ENCODE peak calls at places on chromosome 1, in ten cellular contexts. One of them, this sample, is unnamed. For H3K9me3, the result is how much of the 10 kb centered on the place peaks cover.

GRCh38 chr1:230322421-230322756 is 103.7 kb downstream of the PGBD5 start:
- DNase-seq in K562: no peak
- DNase-seq in sigmoid colon: no peak
- DNase-seq in spleen: no peak
- DNase-seq in prostate gland: no peak
- DNase-seq in Panc1: no peak
- DNase-seq in breast epithelium: no peak
- DNase-seq in transverse colon: no peak
- DNase-seq in SK-N-SH: no peak
- DNase-seq in H1: no peak
- DNase-seq in this sample: no peak

GRCh38 chr1:24393892-24394291 is 19.7 kb downstream of the STPG1 start:
- DNase-seq in Panc1: no peak
- DNase-seq in K562: no peak
- DNase-seq in sigmoid colon: no peak
- DNase-seq in SK-N-SH: no peak
- DNase-seq in spleen: no peak
- DNase-seq in transverse colon: no peak
- DNase-seq in H1: peak
- DNase-seq in prostate gland: no peak
- DNase-seq in breast epithelium: no peak
- DNase-seq in this sample: no peak

GRCh38 chr1:65421341-65422174 is 1.1 kb downstream of the LEPR start:
- DNase-seq in breast epithelium: no peak
- DNase-seq in K562: no peak
- DNase-seq in prostate gland: no peak
- DNase-seq in SK-N-SH: no peak
- DNase-seq in sigmoid colon: no peak
- DNase-seq in spleen: no peak
- DNase-seq in transverse colon: no peak
- DNase-seq in Panc1: no peak
- DNase-seq in H1: no peak
- DNase-seq in this sample: no peak

GRCh38 chr1:184823080-184823479 is 68.4 kb upstream of the EDEM3 start:
- DNase-seq in K562: no peak
- DNase-seq in sigmoid colon: peak
- DNase-seq in Panc1: no peak
- DNase-seq in H1: no peak
- DNase-seq in transverse colon: no peak
- DNase-seq in spleen: no peak
- DNase-seq in SK-N-SH: no peak
- DNase-seq in breast epithelium: no peak
- DNase-seq in prostate gland: no peak
- DNase-seq in this sample: no peak

GRCh38 chr1:31054349-31054748 is 11.2 kb downstream of the PUM1 start:
- DNase-seq in transverse colon: no peak
- DNase-seq in H1: no peak
- DNase-seq in spleen: no peak
- DNase-seq in K562: no peak
- DNase-seq in breast epithelium: no peak
- DNase-seq in sigmoid colon: no peak
- DNase-seq in SK-N-SH: no peak
- DNase-seq in prostate gland: no peak
- DNase-seq in Panc1: no peak
- DNase-seq in this sample: no peak

GRCh38 chr1:47533176-47534039 is 95.6 kb downstream of the FOXD2 start:
- DNase-seq in Panc1: no peak
- DNase-seq in H1: peak
- DNase-seq in prostate gland: peak
- DNase-seq in K562: peak
- DNase-seq in spleen: no peak
- DNase-seq in breast epithelium: peak
- DNase-seq in transverse colon: peak
- DNase-seq in SK-N-SH: peak
- DNase-seq in sigmoid colon: peak
- DNase-seq in this sample: peak

GRCh38 chr1:228362141-228362883 is 44.3 kb downstream of the TRIM11 start:
- DNase-seq in H1: no peak
- DNase-seq in spleen: peak
- DNase-seq in sigmoid colon: peak
- DNase-seq in Panc1: no peak
- DNase-seq in transverse colon: no peak
- DNase-seq in breast epithelium: no peak
- DNase-seq in SK-N-SH: no peak
- DNase-seq in prostate gland: no peak
- DNase-seq in K562: no peak
- DNase-seq in this sample: no peak

GRCh38 chr1:154342836-154343472 is 17.6 kb downstream of the ATP8B2 start:
- DNase-seq in spleen: peak
- DNase-seq in sigmoid colon: no peak
- DNase-seq in H1: no peak
- DNase-seq in transverse colon: peak
- DNase-seq in prostate gland: no peak
- DNase-seq in Panc1: no peak
- DNase-seq in SK-N-SH: no peak
- DNase-seq in breast epithelium: no peak
- DNase-seq in K562: no peak
- DNase-seq in this sample: peak

GRCh38 chr1:239731079-239731744 is 344.8 kb downstream of the CHRM3 start:
- DNase-seq in sigmoid colon: no peak
- DNase-seq in transverse colon: no peak
- DNase-seq in breast epithelium: no peak
- DNase-seq in H1: no peak
- DNase-seq in K562: no peak
- DNase-seq in spleen: no peak
- DNase-seq in prostate gland: no peak
- DNase-seq in SK-N-SH: no peak
- DNase-seq in Panc1: no peak
- DNase-seq in this sample: no peak

GRCh38 chr1:163959622-163960021 is 599.4 kb upstream of the PBX1 start:
- DNase-seq in sigmoid colon: no peak
- DNase-seq in H1: no peak
- DNase-seq in transverse colon: no peak
- DNase-seq in spleen: no peak
- DNase-seq in SK-N-SH: no peak
- DNase-seq in K562: no peak
- DNase-seq in Panc1: no peak
- DNase-seq in prostate gland: no peak
- DNase-seq in breast epithelium: no peak
- DNase-seq in this sample: no peak

GRCh38 chr1:16122916-16123315 is 33.0 kb downstream of the EPHA2 start:
- DNase-seq in breast epithelium: peak
- DNase-seq in SK-N-SH: no peak
- DNase-seq in H1: no peak
- DNase-seq in sigmoid colon: peak
- DNase-seq in prostate gland: no peak
- DNase-seq in transverse colon: no peak
- DNase-seq in Panc1: no peak
- DNase-seq in K562: no peak
- DNase-seq in spleen: peak
- DNase-seq in this sample: no peak

GRCh38 chr1:58576727-58577675 is at the start of gene TACSTD2:
- DNase-seq in K562: no peak
- DNase-seq in spleen: peak
- DNase-seq in breast epithelium: peak
- DNase-seq in prostate gland: peak
- DNase-seq in transverse colon: peak
- DNase-seq in SK-N-SH: no peak
- DNase-seq in Panc1: no peak
- DNase-seq in sigmoid colon: no peak
- DNase-seq in H1: peak
- DNase-seq in this sample: peak
- H3K4me3 ChIP-seq in K562: no peak
- H3K4me3 ChIP-seq in spleen: peak
- H3K4me3 ChIP-seq in breast epithelium: peak
- H3K4me3 ChIP-seq in prostate gland: peak
- H3K4me3 ChIP-seq in transverse colon: peak
- H3K4me3 ChIP-seq in SK-N-SH: no peak
- H3K4me3 ChIP-seq in Panc1: peak
- H3K4me3 ChIP-seq in sigmoid colon: peak
- H3K4me3 ChIP-seq in H1: peak
- H3K4me3 ChIP-seq in this sample: peak

GRCh38 chr1:55441474-55441873 is 226.3 kb upstream of the USP24 start:
- DNase-seq in transverse colon: no peak
- DNase-seq in K562: no peak
- DNase-seq in prostate gland: no peak
- DNase-seq in sigmoid colon: no peak
- DNase-seq in Panc1: no peak
- DNase-seq in breast epithelium: no peak
- DNase-seq in SK-N-SH: no peak
- DNase-seq in H1: no peak
- DNase-seq in spleen: no peak
- DNase-seq in this sample: no peak

GRCh38 chr1:55443175-55443933 is 228.2 kb upstream of the USP24 start:
- DNase-seq in sigmoid colon: peak
- DNase-seq in transverse colon: peak
- DNase-seq in SK-N-SH: no peak
- DNase-seq in H1: no peak
- DNase-seq in Panc1: peak
- DNase-seq in prostate gland: peak
- DNase-seq in K562: no peak
- DNase-seq in spleen: no peak
- DNase-seq in breast epithelium: peak
- DNase-seq in this sample: peak

DNA sequence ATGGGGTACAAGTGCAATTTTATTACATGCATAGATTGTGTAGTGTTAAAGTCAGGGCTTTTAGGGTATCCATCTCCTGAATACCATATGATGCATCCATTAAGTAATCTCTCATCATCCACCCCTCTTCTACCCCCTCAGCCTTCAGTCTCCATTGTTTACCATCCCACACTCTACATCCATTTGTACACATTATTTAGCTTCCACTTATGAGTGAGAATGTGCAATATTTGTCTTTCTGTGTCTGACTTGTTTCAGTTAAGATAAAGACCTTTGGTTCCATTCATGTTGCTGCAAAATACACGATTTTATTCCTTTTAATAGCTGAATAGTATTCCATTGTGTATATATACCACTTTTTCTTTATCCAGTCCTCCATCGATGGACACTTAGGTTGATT is 222.5 kb upstream of the USP24 start:
- DNase-seq in transverse colon: no peak
- DNase-seq in SK-N-SH: no peak
- DNase-seq in H1: no peak
- DNase-seq in breast epithelium: no peak
- DNase-seq in sigmoid colon: no peak
- DNase-seq in K562: no peak
- DNase-seq in prostate gland: no peak
- DNase-seq in Panc1: no peak
- DNase-seq in spleen: no peak
- DNase-seq in this sample: no peak
- H3K9me3 ChIP-seq in transverse colon: under half
- H3K9me3 ChIP-seq in SK-N-SH: under half
- H3K9me3 ChIP-seq in H1: under half
- H3K9me3 ChIP-seq in breast epithelium: under half
- H3K9me3 ChIP-seq in sigmoid colon: under half
- H3K9me3 ChIP-seq in K562: under half
- H3K9me3 ChIP-seq in prostate gland: under half
- H3K9me3 ChIP-seq in Panc1: under half
- H3K9me3 ChIP-seq in spleen: under half
- H3K9me3 ChIP-seq in this sample: under half

GRCh38 chr1:2638466-2639115 is 5.8 kb upstream of the MMEL1 start:
- DNase-seq in K562: no peak
- DNase-seq in prostate gland: no peak
- DNase-seq in spleen: no peak
- DNase-seq in breast epithelium: no peak
- DNase-seq in SK-N-SH: no peak
- DNase-seq in transverse colon: no peak
- DNase-seq in sigmoid colon: peak
- DNase-seq in H1: no peak
- DNase-seq in Panc1: no peak
- DNase-seq in this sample: no peak
- TF ChIP-seq POLR2AphosphoS5 in K562: no peak
- TF ChIP-seq POLR2AphosphoS5 in prostate gland: no peak
- TF ChIP-seq POLR2AphosphoS5 in spleen: peak
- TF ChIP-seq POLR2AphosphoS5 in breast epithelium: no peak
- TF ChIP-seq POLR2AphosphoS5 in SK-N-SH: no peak
- TF ChIP-seq POLR2AphosphoS5 in transverse colon: no peak
- TF ChIP-seq POLR2AphosphoS5 in sigmoid colon: no peak
- TF ChIP-seq POLR2AphosphoS5 in H1: no peak
- TF ChIP-seq POLR2AphosphoS5 in Panc1: no peak
- TF ChIP-seq POLR2AphosphoS5 in this sample: no peak

GRCh38 chr1:200035397-200035955 is 8.0 kb downstream of the NR5A2 start:
- DNase-seq in K562: no peak
- DNase-seq in Panc1: no peak
- DNase-seq in prostate gland: no peak
- DNase-seq in transverse colon: no peak
- DNase-seq in sigmoid colon: no peak
- DNase-seq in breast epithelium: no peak
- DNase-seq in H1: peak
- DNase-seq in spleen: no peak
- DNase-seq in SK-N-SH: no peak
- DNase-seq in this sample: no peak

GRCh38 chr1:200034262-200034557 is 6.7 kb downstream of the NR5A2 start:
- DNase-seq in SK-N-SH: no peak
- DNase-seq in Panc1: no peak
- DNase-seq in K562: no peak
- DNase-seq in breast epithelium: no peak
- DNase-seq in prostate gland: no peak
- DNase-seq in H1: peak
- DNase-seq in sigmoid colon: no peak
- DNase-seq in spleen: no peak
- DNase-seq in transverse colon: no peak
- DNase-seq in this sample: no peak

GRCh38 chr1:200035956-200036615 is 8.6 kb downstream of the NR5A2 start:
- DNase-seq in spleen: no peak
- DNase-seq in prostate gland: no peak
- DNase-seq in Panc1: no peak
- DNase-seq in breast epithelium: no peak
- DNase-seq in SK-N-SH: peak
- DNase-seq in sigmoid colon: no peak
- DNase-seq in H1: peak
- DNase-seq in transverse colon: no peak
- DNase-seq in K562: no peak
- DNase-seq in this sample: no peak

GRCh38 chr1:200033511-200034261 is 6.2 kb downstream of the NR5A2 start:
- DNase-seq in spleen: no peak
- DNase-seq in Panc1: no peak
- DNase-seq in SK-N-SH: no peak
- DNase-seq in breast epithelium: no peak
- DNase-seq in transverse colon: peak
- DNase-seq in prostate gland: no peak
- DNase-seq in H1: peak
- DNase-seq in K562: no peak
- DNase-seq in sigmoid colon: no peak
- DNase-seq in this sample: no peak

DNA sequence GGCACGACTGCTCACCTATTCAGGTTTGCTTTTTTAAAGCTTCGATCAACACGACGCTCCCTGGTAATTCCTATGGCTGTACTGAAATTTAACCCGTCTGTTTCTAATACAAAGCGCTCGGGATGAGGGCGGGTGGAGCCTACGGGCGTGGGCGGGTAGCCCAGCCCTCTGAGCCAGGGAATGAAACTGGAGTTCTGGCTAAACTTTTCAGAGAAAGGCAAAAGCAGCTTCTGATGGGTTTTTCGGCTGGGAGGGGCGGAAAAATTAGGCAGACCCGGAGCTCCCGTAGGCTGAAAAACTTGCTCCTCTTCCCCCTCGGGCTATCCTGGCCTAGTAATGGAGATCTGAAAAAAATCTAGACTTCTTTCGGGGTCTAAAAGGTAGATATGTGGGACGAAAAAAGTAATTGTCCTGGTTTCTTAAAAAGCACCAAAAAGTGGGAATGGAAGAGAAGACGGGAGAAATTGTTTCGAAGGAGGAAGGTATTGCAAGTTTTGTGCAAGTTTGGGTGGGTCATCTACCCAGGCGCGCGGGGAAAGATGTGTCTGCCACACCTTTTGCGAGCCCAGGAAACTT is 7.4 kb downstream of the NR5A2 start:
- DNase-seq in H1: peak
- DNase-seq in breast epithelium: no peak
- DNase-seq in spleen: no peak
- DNase-seq in SK-N-SH: peak
- DNase-seq in transverse colon: peak
- DNase-seq in sigmoid colon: no peak
- DNase-seq in Panc1: no peak
- DNase-seq in K562: peak
- DNase-seq in prostate gland: no peak
- DNase-seq in this sample: no peak
- H3K4me3 ChIP-seq in H1: peak
- H3K4me3 ChIP-seq in breast epithelium: peak
- H3K4me3 ChIP-seq in spleen: no peak
- H3K4me3 ChIP-seq in SK-N-SH: no peak
- H3K4me3 ChIP-seq in transverse colon: no peak
- H3K4me3 ChIP-seq in sigmoid colon: no peak
- H3K4me3 ChIP-seq in Panc1: no peak
- H3K4me3 ChIP-seq in K562: no peak
- H3K4me3 ChIP-seq in prostate gland: no peak
- H3K4me3 ChIP-seq in this sample: peak